ENCODE peak calls at places on chromosomes 4 and X, in ten cellular contexts. One of them, this sample, is unnamed.
A peak's percentile ranks its signal among the peaks of the same experiment; 100 is the strongest.

GRCh38 chrX:11953615-11954014 is 184.7 kb upstream of the FRMPD4 start:
- DNase-seq in progenitor cell of endocrine pancreas: no peak
- DNase-seq in MM.1S: no peak
- DNase-seq in upper lobe of right lung: no peak
- DNase-seq in SK-N-SH: no peak
- DNase-seq in Calu3: peak; percentile 49
- DNase-seq in WTC11: no peak
- DNase-seq in astrocyte: peak; percentile 93
- DNase-seq in H9: no peak
- DNase-seq in foreskin fibroblast: peak; percentile 79
- DNase-seq in this sample: no peak

GRCh38 chr4:52838729-52839722 is 23.1 kb upstream of the RASL11B start:
- DNase-seq in progenitor cell of endocrine pancreas: no peak
- DNase-seq in Calu3: no peak
- DNase-seq in astrocyte: no peak
- DNase-seq in H9: no peak
- DNase-seq in SK-N-SH: no peak
- DNase-seq in foreskin fibroblast: peak; percentile 23
- DNase-seq in WTC11: no peak
- DNase-seq in upper lobe of right lung: no peak
- DNase-seq in MM.1S: no peak
- DNase-seq in this sample: no peak

GRCh38 chrX:40298569-40298968 is 200.8 kb upstream of the BCOR start:
- DNase-seq in progenitor cell of endocrine pancreas: no peak
- DNase-seq in Calu3: no peak
- DNase-seq in H9: peak; percentile 41
- DNase-seq in upper lobe of right lung: no peak
- DNase-seq in SK-N-SH: peak; percentile 46
- DNase-seq in foreskin fibroblast: peak; percentile 5
- DNase-seq in MM.1S: no peak
- DNase-seq in WTC11: peak; percentile 14
- DNase-seq in astrocyte: no peak
- DNase-seq in this sample: no peak

GRCh38 chr4:59518005-59518823 is 1681.9 kb upstream of the ADGRL3 start:
- DNase-seq in Calu3: no peak
- DNase-seq in progenitor cell of endocrine pancreas: no peak
- DNase-seq in astrocyte: no peak
- DNase-seq in MM.1S: no peak
- DNase-seq in H9: peak; percentile 61
- DNase-seq in WTC11: peak; percentile 12
- DNase-seq in foreskin fibroblast: no peak
- DNase-seq in SK-N-SH: no peak
- DNase-seq in upper lobe of right lung: no peak
- DNase-seq in this sample: no peak

GRCh38 chr4:29708473-29708872 is 1011.7 kb upstream of the PCDH7 start:
- DNase-seq in upper lobe of right lung: no peak
- DNase-seq in MM.1S: no peak
- DNase-seq in progenitor cell of endocrine pancreas: no peak
- DNase-seq in foreskin fibroblast: peak; percentile 45
- DNase-seq in SK-N-SH: no peak
- DNase-seq in H9: no peak
- DNase-seq in WTC11: no peak
- DNase-seq in astrocyte: peak; percentile 0
- DNase-seq in Calu3: no peak
- DNase-seq in this sample: no peak

GRCh38 chr4:5858020-5858769 is 34.7 kb downstream of the CRMP1 start:
- DNase-seq in MM.1S: no peak
- DNase-seq in Calu3: no peak
- DNase-seq in WTC11: no peak
- DNase-seq in SK-N-SH: no peak
- DNase-seq in upper lobe of right lung: no peak
- DNase-seq in astrocyte: no peak
- DNase-seq in H9: no peak
- DNase-seq in progenitor cell of endocrine pancreas: no peak
- DNase-seq in foreskin fibroblast: no peak
- DNase-seq in this sample: no peak

GRCh38 chr4:158259955-158260575 is 49.8 kb downstream of the TMEM144 start:
- DNase-seq in Calu3: no peak
- DNase-seq in H9: no peak
- DNase-seq in astrocyte: peak; percentile 4
- DNase-seq in WTC11: no peak
- DNase-seq in SK-N-SH: no peak
- DNase-seq in upper lobe of right lung: no peak
- DNase-seq in foreskin fibroblast: peak; percentile 44
- DNase-seq in progenitor cell of endocrine pancreas: no peak
- DNase-seq in MM.1S: peak; percentile 25
- DNase-seq in this sample: no peak

GRCh38 chrX:147950352-147950751 is 30.8 kb upstream of the FMR1NB start:
- DNase-seq in MM.1S: no peak
- DNase-seq in SK-N-SH: no peak
- DNase-seq in Calu3: no peak
- DNase-seq in progenitor cell of endocrine pancreas: no peak
- DNase-seq in H9: no peak
- DNase-seq in foreskin fibroblast: no peak
- DNase-seq in upper lobe of right lung: no peak
- DNase-seq in astrocyte: no peak
- DNase-seq in WTC11: no peak
- DNase-seq in this sample: no peak

GRCh38 chrX:44104699-44105098 is 131.5 kb upstream of the NDP start:
- DNase-seq in SK-N-SH: peak; percentile 15
- DNase-seq in H9: no peak
- DNase-seq in progenitor cell of endocrine pancreas: no peak
- DNase-seq in astrocyte: no peak
- DNase-seq in upper lobe of right lung: no peak
- DNase-seq in WTC11: no peak
- DNase-seq in MM.1S: no peak
- DNase-seq in Calu3: no peak
- DNase-seq in foreskin fibroblast: no peak
- DNase-seq in this sample: no peak

GRCh38 chrX:139360356-139360755 is 170.2 kb upstream of the F9 start:
- DNase-seq in WTC11: no peak
- DNase-seq in H9: no peak
- DNase-seq in foreskin fibroblast: no peak
- DNase-seq in progenitor cell of endocrine pancreas: no peak
- DNase-seq in SK-N-SH: no peak
- DNase-seq in Calu3: no peak
- DNase-seq in MM.1S: no peak
- DNase-seq in astrocyte: no peak
- DNase-seq in upper lobe of right lung: no peak
- DNase-seq in this sample: no peak

GRCh38 chrX:11759461-11760311 is 1.6 kb downstream of the MSL3 start:
- DNase-seq in upper lobe of right lung: peak; percentile 71
- DNase-seq in MM.1S: peak; percentile 90
- DNase-seq in foreskin fibroblast: peak; percentile 92
- DNase-seq in H9: peak; percentile 81
- DNase-seq in astrocyte: peak; percentile 90
- DNase-seq in Calu3: peak; percentile 78
- DNase-seq in SK-N-SH: peak; percentile 76
- DNase-seq in progenitor cell of endocrine pancreas: peak; percentile 28
- DNase-seq in WTC11: peak; percentile 65
- DNase-seq in this sample: no peak

GRCh38 chr4:76199664-76200211 is 13.9 kb downstream of the SCARB2 start:
- DNase-seq in progenitor cell of endocrine pancreas: no peak
- DNase-seq in MM.1S: peak; percentile 97
- DNase-seq in WTC11: peak; percentile 40
- DNase-seq in upper lobe of right lung: no peak
- DNase-seq in H9: peak; percentile 33
- DNase-seq in SK-N-SH: no peak
- DNase-seq in Calu3: no peak
- DNase-seq in foreskin fibroblast: no peak
- DNase-seq in astrocyte: peak; percentile 36
- DNase-seq in this sample: peak; percentile 52

GRCh38 chr4:48490680-48491513 is 845 bp downstream of the ZAR1 start:
- DNase-seq in H9: peak; percentile 64
- DNase-seq in foreskin fibroblast: no peak
- DNase-seq in astrocyte: no peak
- DNase-seq in WTC11: peak; percentile 43
- DNase-seq in MM.1S: no peak
- DNase-seq in progenitor cell of endocrine pancreas: no peak
- DNase-seq in Calu3: no peak
- DNase-seq in upper lobe of right lung: no peak
- DNase-seq in SK-N-SH: no peak
- DNase-seq in this sample: peak; percentile 25

DNA sequence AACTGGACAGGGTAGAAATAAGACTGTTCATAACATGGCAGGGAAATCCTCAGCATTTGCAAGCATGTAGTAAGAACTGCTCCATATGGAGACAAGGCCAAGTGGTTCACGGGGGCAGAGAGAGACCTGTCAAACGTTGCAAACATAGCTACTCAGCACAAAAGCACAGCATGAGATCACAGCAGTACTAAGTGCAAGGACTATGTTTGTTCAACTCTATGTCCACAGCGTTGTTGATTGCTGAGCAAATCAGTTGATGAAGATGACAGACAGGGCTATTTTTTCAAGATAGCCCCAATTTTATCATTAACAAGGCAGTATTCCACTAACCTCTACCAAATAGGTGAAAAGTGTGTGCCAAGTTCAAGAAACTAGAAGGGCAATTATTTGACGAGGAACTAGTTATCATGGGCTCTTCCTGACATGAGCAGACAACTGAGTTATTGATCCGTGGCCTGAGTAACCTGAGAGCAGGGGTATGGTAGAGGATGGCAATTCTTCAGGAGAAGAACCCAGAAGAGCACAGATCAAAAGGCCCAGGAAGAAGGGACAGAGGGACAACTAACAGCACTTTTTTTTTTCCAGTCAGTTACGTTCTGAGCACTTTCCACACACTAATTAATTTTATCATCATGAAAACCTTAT is 57.4 kb downstream of the SPOCK3 start:
- DNase-seq in astrocyte: no peak
- DNase-seq in progenitor cell of endocrine pancreas: no peak
- DNase-seq in Calu3: no peak
- DNase-seq in foreskin fibroblast: no peak
- DNase-seq in upper lobe of right lung: no peak
- DNase-seq in WTC11: no peak
- DNase-seq in H9: no peak
- DNase-seq in SK-N-SH: no peak
- DNase-seq in MM.1S: no peak
- DNase-seq in this sample: no peak
- TF ChIP-seq CTCF in astrocyte: no peak
- TF ChIP-seq CTCF in progenitor cell of endocrine pancreas: no peak
- TF ChIP-seq CTCF in Calu3: no peak
- TF ChIP-seq CTCF in foreskin fibroblast: no peak
- TF ChIP-seq CTCF in upper lobe of right lung: no peak
- TF ChIP-seq CTCF in WTC11: no peak
- TF ChIP-seq CTCF in H9: no peak
- TF ChIP-seq CTCF in SK-N-SH: no peak
- TF ChIP-seq CTCF in MM.1S: no peak
- TF ChIP-seq CTCF in this sample: no peak

GRCh38 chr4:7815562-7815961 is 124.1 kb downstream of the AFAP1 start:
- DNase-seq in progenitor cell of endocrine pancreas: no peak
- DNase-seq in Calu3: no peak
- DNase-seq in WTC11: no peak
- DNase-seq in astrocyte: peak; percentile 94
- DNase-seq in upper lobe of right lung: no peak
- DNase-seq in SK-N-SH: no peak
- DNase-seq in MM.1S: no peak
- DNase-seq in foreskin fibroblast: peak; percentile 89
- DNase-seq in H9: no peak
- DNase-seq in this sample: no peak
- TF ChIP-seq CTCF in progenitor cell of endocrine pancreas: no peak
- TF ChIP-seq CTCF in Calu3: no peak
- TF ChIP-seq CTCF in WTC11: no peak
- TF ChIP-seq CTCF in astrocyte: no peak
- TF ChIP-seq CTCF in upper lobe of right lung: no peak
- TF ChIP-seq CTCF in SK-N-SH: no peak
- TF ChIP-seq CTCF in MM.1S: no peak
- TF ChIP-seq CTCF in foreskin fibroblast: no peak
- TF ChIP-seq CTCF in H9: no peak
- TF ChIP-seq CTCF in this sample: no peak

GRCh38 chr4:155855897-155856296 is 10.2 kb downstream of the ASIC5 start:
- DNase-seq in SK-N-SH: no peak
- DNase-seq in astrocyte: no peak
- DNase-seq in foreskin fibroblast: no peak
- DNase-seq in H9: no peak
- DNase-seq in progenitor cell of endocrine pancreas: no peak
- DNase-seq in WTC11: no peak
- DNase-seq in MM.1S: no peak
- DNase-seq in upper lobe of right lung: no peak
- DNase-seq in Calu3: no peak
- DNase-seq in this sample: no peak

GRCh38 chr4:155849042-155849441 is 17.0 kb downstream of the ASIC5 start:
- DNase-seq in Calu3: no peak
- DNase-seq in astrocyte: no peak
- DNase-seq in progenitor cell of endocrine pancreas: no peak
- DNase-seq in MM.1S: no peak
- DNase-seq in foreskin fibroblast: no peak
- DNase-seq in H9: no peak
- DNase-seq in upper lobe of right lung: no peak
- DNase-seq in WTC11: no peak
- DNase-seq in SK-N-SH: no peak
- DNase-seq in this sample: no peak

GRCh38 chr4:155854597-155855226 is 11.4 kb downstream of the ASIC5 start:
- DNase-seq in MM.1S: peak; percentile 54
- DNase-seq in WTC11: no peak
- DNase-seq in Calu3: no peak
- DNase-seq in foreskin fibroblast: peak; percentile 68
- DNase-seq in SK-N-SH: no peak
- DNase-seq in upper lobe of right lung: no peak
- DNase-seq in astrocyte: peak; percentile 70
- DNase-seq in H9: no peak
- DNase-seq in progenitor cell of endocrine pancreas: no peak
- DNase-seq in this sample: no peak

GRCh38 chr4:155853189-155853588 is 12.9 kb downstream of the ASIC5 start:
- DNase-seq in progenitor cell of endocrine pancreas: no peak
- DNase-seq in SK-N-SH: no peak
- DNase-seq in MM.1S: no peak
- DNase-seq in upper lobe of right lung: no peak
- DNase-seq in Calu3: no peak
- DNase-seq in WTC11: no peak
- DNase-seq in foreskin fibroblast: no peak
- DNase-seq in H9: no peak
- DNase-seq in astrocyte: no peak
- DNase-seq in this sample: no peak
- TF ChIP-seq CTCF in progenitor cell of endocrine pancreas: no peak
- TF ChIP-seq CTCF in SK-N-SH: no peak
- TF ChIP-seq CTCF in MM.1S: no peak
- TF ChIP-seq CTCF in upper lobe of right lung: no peak
- TF ChIP-seq CTCF in Calu3: no peak
- TF ChIP-seq CTCF in WTC11: no peak
- TF ChIP-seq CTCF in foreskin fibroblast: no peak
- TF ChIP-seq CTCF in H9: no peak
- TF ChIP-seq CTCF in astrocyte: no peak
- TF ChIP-seq CTCF in this sample: no peak

DNA sequence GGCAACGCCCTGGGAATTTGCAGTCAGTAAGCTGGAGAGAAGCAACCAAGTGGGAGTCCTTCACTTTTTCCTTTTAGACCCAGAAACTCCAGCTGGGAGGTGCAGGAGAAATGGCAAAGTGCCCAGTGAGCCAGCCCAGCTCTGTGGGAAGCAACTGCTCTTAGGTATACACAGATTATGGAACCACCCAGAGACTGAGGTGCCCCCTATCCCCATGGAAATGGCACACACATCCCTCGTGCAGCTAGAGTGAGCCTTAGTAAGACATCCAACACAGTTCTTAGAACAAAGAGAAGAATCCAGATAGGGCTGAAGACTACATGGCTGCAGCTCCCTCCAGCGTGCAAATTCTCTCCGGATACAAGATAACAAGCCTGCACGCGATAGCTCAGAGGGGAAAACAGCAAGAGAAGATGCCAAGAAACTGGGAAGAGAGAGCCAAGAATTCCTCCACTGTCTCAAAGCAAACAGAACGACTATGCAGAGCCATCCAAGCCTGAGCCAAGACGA is 26.6 kb upstream of the IRAK1 start:
- DNase-seq in WTC11: no peak
- DNase-seq in upper lobe of right lung: no peak
- DNase-seq in astrocyte: peak; percentile 86
- DNase-seq in foreskin fibroblast: peak; percentile 83
- DNase-seq in progenitor cell of endocrine pancreas: no peak
- DNase-seq in SK-N-SH: no peak
- DNase-seq in H9: no peak
- DNase-seq in MM.1S: no peak
- DNase-seq in Calu3: no peak
- DNase-seq in this sample: no peak
- TF ChIP-seq CTCF in WTC11: no peak
- TF ChIP-seq CTCF in upper lobe of right lung: no peak
- TF ChIP-seq CTCF in astrocyte: peak; percentile 6
- TF ChIP-seq CTCF in foreskin fibroblast: peak; percentile 29
- TF ChIP-seq CTCF in progenitor cell of endocrine pancreas: no peak
- TF ChIP-seq CTCF in SK-N-SH: peak; percentile 31
- TF ChIP-seq CTCF in H9: no peak
- TF ChIP-seq CTCF in MM.1S: no peak
- TF ChIP-seq CTCF in Calu3: no peak
- TF ChIP-seq CTCF in this sample: no peak